ENCODE peak calls at places on chromosome X, in six cellular contexts. One of them, this sample, is unnamed.

GRCh38 chrX:110053453-110053852 is 50.5 kb downstream of the TMEM164 start:
- DNase-seq in nephron progenitor cell: no peak
- DNase-seq in naive thymus-derived CD8-positive, alpha-beta T cell: no peak
- DNase-seq in posterior cingulate gyrus: no peak
- DNase-seq in EH: no peak
- DNase-seq in AG09319: no peak
- DNase-seq in this sample: no peak

GRCh38 chrX:133908223-133908622 is 77.2 kb downstream of the GPC3 start:
- DNase-seq in nephron progenitor cell: no peak
- DNase-seq in naive thymus-derived CD8-positive, alpha-beta T cell: no peak
- DNase-seq in posterior cingulate gyrus: no peak
- DNase-seq in EH: no peak
- DNase-seq in AG09319: no peak
- DNase-seq in this sample: no peak

GRCh38 chrX:65706041-65706828 is 38.8 kb downstream of the MSN start:
- DNase-seq in nephron progenitor cell: no peak
- DNase-seq in naive thymus-derived CD8-positive, alpha-beta T cell: no peak
- DNase-seq in posterior cingulate gyrus: no peak
- DNase-seq in EH: peak; percentile 91
- DNase-seq in AG09319: no peak
- DNase-seq in this sample: no peak

GRCh38 chrX:141278306-141278705 is 36.0 kb upstream of the SPANXC start:
- DNase-seq in nephron progenitor cell: peak; percentile 10
- DNase-seq in naive thymus-derived CD8-positive, alpha-beta T cell: no peak
- DNase-seq in posterior cingulate gyrus: no peak
- DNase-seq in EH: peak; percentile 9
- DNase-seq in AG09319: no peak
- DNase-seq in this sample: peak; percentile 6

GRCh38 chrX:153970398-153971123 is 1.1 kb downstream of the HCFC1 start:
- DNase-seq in nephron progenitor cell: peak; percentile 54
- DNase-seq in naive thymus-derived CD8-positive, alpha-beta T cell: no peak
- DNase-seq in posterior cingulate gyrus: no peak
- DNase-seq in EH: peak; percentile 80
- DNase-seq in AG09319: peak; percentile 63
- DNase-seq in this sample: no peak

GRCh38 chrX:30876367-30876766 is 12.7 kb downstream of the TAB3 start:
- DNase-seq in nephron progenitor cell: no peak
- DNase-seq in naive thymus-derived CD8-positive, alpha-beta T cell: no peak
- DNase-seq in posterior cingulate gyrus: no peak
- DNase-seq in EH: no peak
- DNase-seq in AG09319: no peak
- DNase-seq in this sample: no peak

GRCh38 chrX:39206746-39207145 is 405.5 kb downstream of the MID1IP1 start:
- DNase-seq in nephron progenitor cell: no peak
- DNase-seq in naive thymus-derived CD8-positive, alpha-beta T cell: no peak
- DNase-seq in posterior cingulate gyrus: no peak
- DNase-seq in EH: no peak
- DNase-seq in AG09319: no peak
- DNase-seq in this sample: no peak

GRCh38 chrX:72046447-72046846 is 85.3 kb downstream of the RTL5 start:
- DNase-seq in nephron progenitor cell: no peak
- DNase-seq in naive thymus-derived CD8-positive, alpha-beta T cell: no peak
- DNase-seq in posterior cingulate gyrus: no peak
- DNase-seq in EH: peak; percentile 41
- DNase-seq in AG09319: no peak
- DNase-seq in this sample: no peak

GRCh38 chrX:115650916-115651315 is 89.9 kb downstream of the PLS3 start:
- DNase-seq in nephron progenitor cell: peak; percentile 60
- DNase-seq in naive thymus-derived CD8-positive, alpha-beta T cell: peak; percentile 16
- DNase-seq in posterior cingulate gyrus: no peak
- DNase-seq in EH: peak; percentile 54
- DNase-seq in AG09319: peak; percentile 18
- DNase-seq in this sample: peak; percentile 45

This sample was measured in endothelial cell.